ENCODE peak calls at places on chromosomes 16 and 17, in six cellular contexts. S, H, P, X, R and E are unnamed samples.
A peak's percentile ranks its signal among the peaks of the same experiment; 100 is the strongest.

GRCh38 chr17:8894673-8895578 is 27.5 kb upstream of the PIK3R6 start:
- DNase-seq in H (peak; percentile 59), P (peak; percentile 49), S (peak; percentile 83), R (peak; percentile 53), X (peak; percentile 74), E (peak; percentile 52)

GRCh38 chr16:85347213-85347591 is 234.9 kb upstream of the CIBAR2 start:
- DNase-seq in R (no peak), P (peak; percentile 25), X (peak; percentile 74), H (no peak), S (peak; percentile 54), E (peak; percentile 54)

GRCh38 chr17:58270476-58271290 is 10.1 kb downstream of the MPO start:
- DNase-seq in H (no peak), X (peak; percentile 54), P (no peak), S (peak; percentile 31), R (no peak), E (no peak)

GRCh38 chr17:55432358-55433028 is 10.9 kb upstream of the MMD start:
- DNase-seq in X (no peak), P (peak; percentile 17), R (no peak), H (no peak), S (no peak), E (peak; percentile 58)

GRCh38 chr16:88005968-88006367 is 54.7 kb downstream of the BANP start:
- DNase-seq in S (no peak), R (no peak), P (no peak), H (no peak), X (no peak), E (no peak)

GRCh38 chr17:32259596-32259995 is 6.0 kb upstream of the RHBDL3 start:
- DNase-seq in X (no peak), H (peak; percentile 82), P (no peak), R (no peak), S (no peak), E (peak; percentile 81)

GRCh38 chr17:49952209-49952911 is 16.6 kb upstream of the DLX4 start:
- DNase-seq in H (peak; percentile 40), R (peak; percentile 65), P (peak; percentile 87), X (peak; percentile 97), S (peak; percentile 90), E (peak; percentile 59)

GRCh38 chr16:89026121-89026612 is 49.2 kb upstream of the CBFA2T3 start:
- DNase-seq in S (no peak), R (no peak), H (no peak), X (no peak), P (no peak), E (peak; percentile 24)

GRCh38 chr17:71936977-71937376 is 183.8 kb upstream of the SOX9 start:
- DNase-seq in R (no peak), S (peak; percentile 53), P (no peak), X (no peak), H (no peak), E (no peak)

GRCh38 chr17:56074366-56074765 is 78.9 kb upstream of the ANKFN1 start:
- DNase-seq in S (no peak), X (no peak), P (no peak), R (no peak), H (no peak), E (no peak)

GRCh38 chr17:34201225-34201624 is 53.9 kb upstream of the CCL2 start:
- DNase-seq in S (no peak), X (no peak), P (no peak), R (no peak), H (peak; percentile 18), E (no peak)

GRCh38 chr17:48043171-48043570 is 5.0 kb upstream of the NFE2L1 start:
- DNase-seq in H (no peak), R (no peak), S (no peak), P (no peak), X (no peak), E (no peak)

GRCh38 chr16:22420606-22421135 is 46.3 kb upstream of the CDR2 start:
- DNase-seq in X (no peak), S (no peak), R (no peak), H (no peak), P (no peak), E (no peak)

GRCh38 chr16:85567101-85567866 is 45.8 kb upstream of the GSE1 start:
- DNase-seq in P (no peak), R (no peak), X (peak; percentile 56), S (peak; percentile 63), H (no peak), E (no peak)

GRCh38 chr17:80603380-80603779 is 58.7 kb downstream of the RPTOR start:
- DNase-seq in S (no peak), H (no peak), P (no peak), R (no peak), X (no peak), E (no peak)

GRCh38 chr16:30491744-30492308 is 19.3 kb downstream of the ITGAL start:
- DNase-seq in X (no peak), S (peak; percentile 21), H (peak; percentile 83), R (no peak), P (peak; percentile 73), E (peak; percentile 94)

GRCh38 chr16:29124828-29125227 is 140.0 kb downstream of the LAT start:
- DNase-seq in X (no peak), S (no peak), R (no peak), H (no peak), P (no peak), E (no peak)

GRCh38 chr16:87765776-87766484 is at the start of gene KLHDC4:
- DNase-seq in H (peak; percentile 82), X (peak; percentile 95), R (peak; percentile 81), S (peak; percentile 92), P (peak; percentile 83), E (peak; percentile 89)

GRCh38 chr17:2828396-2829038 is 32.3 kb downstream of the RAP1GAP2 start:
- DNase-seq in S (peak; percentile 91), X (peak; percentile 99), H (peak; percentile 19), P (peak; percentile 67), R (peak; percentile 71), E (peak; percentile 31)

GRCh38 chr17:39173539-39174274 is 7.7 kb upstream of the ARL5C start:
- DNase-seq in H (no peak), P (no peak), S (no peak), X (no peak), R (no peak), E (no peak)

GRCh38 chr16:87080571-87081167 is 236.5 kb downstream of the C16orf95 start:
- DNase-seq in P (no peak), H (no peak), X (no peak), S (no peak), R (no peak), E (no peak)

GRCh38 chr17:39404542-39405378 is 3.3 kb upstream of the FBXL20 start:
- DNase-seq in H (peak; percentile 91), X (no peak), P (peak; percentile 23), R (no peak), S (no peak), E (peak; percentile 90)

GRCh38 chr17:65359016-65359415 is 202.4 kb downstream of the AXIN2 start:
- DNase-seq in P (peak; percentile 72), R (no peak), X (no peak), H (peak; percentile 84), S (peak; percentile 38), E (peak; percentile 81)

GRCh38 chr17:40937384-40937819 is at the start of gene KRT23:
- DNase-seq in P (peak; percentile 27), X (no peak), R (no peak), S (peak; percentile 52), H (no peak), E (no peak)

GRCh38 chr17:39080416-39081179 is 70.8 kb downstream of the PLXDC1 start:
- DNase-seq in P (no peak), X (no peak), R (no peak), S (no peak), H (peak; percentile 52), E (no peak)

GRCh38 chr16:57639172-57639571 is 10.7 kb downstream of the ADGRG1 start:
- DNase-seq in R (peak; percentile 89), P (no peak), H (no peak), S (peak; percentile 89), X (peak; percentile 84), E (peak; percentile 35)

GRCh38 chr17:45104029-45104428 is 28.3 kb downstream of the PLCD3 start:
- DNase-seq in X (no peak), H (no peak), S (no peak), P (no peak), R (no peak), E (no peak)

DNA sequence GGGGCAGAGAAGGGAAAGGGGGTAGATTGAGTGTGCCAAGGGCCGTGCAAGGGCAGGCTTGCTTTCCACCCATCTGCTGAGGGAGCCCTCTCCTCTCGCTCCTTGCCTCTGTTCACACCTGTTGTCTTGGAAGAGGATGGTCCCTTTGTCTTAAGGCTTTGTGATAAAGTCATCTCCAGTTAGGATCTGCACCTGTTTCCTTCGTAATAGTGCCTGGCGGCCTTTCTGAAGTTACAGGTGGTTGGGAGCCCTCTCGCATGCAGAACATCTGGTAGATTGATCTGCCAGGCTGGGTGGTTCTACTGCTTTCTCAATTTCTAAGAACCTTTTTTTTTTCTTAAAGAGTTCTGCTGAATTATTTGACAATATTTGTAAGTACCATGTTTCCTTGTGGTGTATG is 16.3 kb downstream of the UBFD1 start:
- DNase-seq in P (no peak), H (no peak), R (no peak), X (no peak), S (no peak), E (no peak)
- H3K36me3 ChIP-seq in P (peaks cover 36% of the 10 kb centered on the region), H (peaks cover 60% of the 10 kb centered on the region), R (peaks cover 33% of the 10 kb centered on the region), X (peaks cover 33% of the 10 kb centered on the region), S (peaks cover 9% of the 10 kb centered on the region), E (peaks cover 86% of the 10 kb centered on the region)

DNA sequence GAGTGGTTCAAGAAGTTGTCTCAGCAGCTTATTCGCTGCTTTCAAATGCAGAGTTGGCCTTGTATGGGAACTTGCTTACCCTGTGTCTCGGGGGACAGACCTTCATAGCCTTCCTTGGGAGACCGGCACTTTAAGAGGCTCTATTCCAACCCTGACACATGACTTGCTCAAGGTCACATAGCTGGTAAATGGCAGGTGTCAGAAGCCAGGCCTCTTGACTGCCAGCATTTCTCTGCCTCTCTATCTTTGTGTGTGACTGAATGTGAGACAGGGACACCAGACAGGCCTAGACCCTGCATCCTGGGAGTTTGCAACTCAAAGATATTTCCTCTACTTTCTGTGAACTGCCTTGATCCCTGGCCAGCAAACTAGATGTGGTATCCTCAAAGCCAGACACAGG is 116.8 kb upstream of the TNRC6C start:
- DNase-seq in H (no peak), X (no peak), R (no peak), P (no peak), S (no peak), E (no peak)
- H2BK5ac ChIP-seq in H (no peak overlapping the region), X (no peak overlapping the region), R (no peak overlapping the region), P (no peak overlapping the region), S (no peak overlapping the region), E (no peak overlapping the region)

GRCh38 chr16:9003322-9003721 is 39.6 kb upstream of the USP7 start:
- DNase-seq in S (no peak), P (no peak), H (no peak), R (no peak), X (no peak), E (no peak)
- H3K4me1 ChIP-seq in S (no peaks in the 10 kb centered on the region), P (no peaks in the 10 kb centered on the region), H (no peaks in the 10 kb centered on the region), R (no peaks in the 10 kb centered on the region), X (peaks cover under 1% of the 10 kb centered on the region), E (peaks cover 3% of the 10 kb centered on the region)

DNA sequence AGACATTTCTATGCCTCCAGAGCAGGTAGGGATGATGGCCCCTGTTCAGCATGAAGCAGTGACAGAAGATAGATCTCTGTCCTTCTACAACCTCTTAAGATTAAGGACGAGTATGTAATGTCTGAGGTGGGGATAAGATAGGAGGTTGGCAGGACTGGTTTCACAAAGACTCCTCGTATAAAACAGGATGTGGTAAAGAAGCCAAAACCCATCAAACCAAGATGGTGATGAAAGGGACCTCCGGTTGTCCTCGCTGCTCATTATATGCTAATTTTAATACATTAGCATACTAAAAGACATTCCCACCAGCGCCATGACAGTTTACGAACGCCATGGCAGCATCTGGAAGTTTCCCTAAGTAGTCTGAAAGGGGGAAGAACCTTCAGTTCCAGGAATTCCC is 27.2 kb downstream of the MIS12 start:
- DNase-seq in R (no peak), H (no peak), X (no peak), P (no peak), S (peak; percentile 57), E (no peak)
- H3K36me3 ChIP-seq in R (no peaks in the 10 kb centered on the region), H (peaks cover 5% of the 10 kb centered on the region), X (no peaks in the 10 kb centered on the region), P (no peaks in the 10 kb centered on the region), S (no peaks in the 10 kb centered on the region), E (no peaks in the 10 kb centered on the region)